ENCODE peak calls at places on chromosomes 13 and 19, in four cellular contexts. P is pancreas, L is prostate gland, A is left ventricle myocardium inferior. K is an unnamed sample.

GRCh38 chr19:46077815-46078167 is 37.0 kb upstream of the IGFL4 start:
- DNase-seq in P (no peak), L (no peak), A (no peak), K (no peak)

GRCh38 chr13:75762066-75762937 is 126.2 kb downstream of the LMO7 start:
- DNase-seq in P (no peak), L (peak; percentile 46), A (no peak), K (peak; percentile 58)

GRCh38 chr13:43874512-43875092 is 4.9 kb downstream of the CCDC122 start:
- DNase-seq in P (no peak), L (no peak), A (no peak), K (peak; percentile 45)

GRCh38 chr13:34867590-34867989 is 74.5 kb upstream of the NBEA start:
- DNase-seq in P (no peak), L (no peak), A (no peak), K (peak; percentile 21)

GRCh38 chr13:77820431-77821149 is 98.0 kb downstream of the EDNRB start:
- DNase-seq in P (no peak), L (no peak), A (no peak), K (peak; percentile 8)

GRCh38 chr13:50589651-50590054 is 253.8 kb downstream of the DLEU7 start:
- DNase-seq in P (no peak), L (no peak), A (no peak), K (peak; percentile 65)

GRCh38 chr13:35160921-35161320 is 218.9 kb downstream of the NBEA start:
- DNase-seq in P (no peak), L (no peak), A (no peak), K (no peak)

GRCh38 chr19:35622750-35623149 is 6.1 kb upstream of the RBM42 start:
- DNase-seq in P (no peak), L (no peak), A (no peak), K (no peak)

GRCh38 chr19:54420383-54421168 is 5.3 kb downstream of the TTYH1 start:
- DNase-seq in P (no peak), L (no peak), A (peak; percentile 55), K (no peak)

GRCh38 chr13:99281811-99282263 is 23.7 kb upstream of the GPR18 start:
- DNase-seq in P (no peak), L (no peak), A (peak; percentile 62), K (no peak)

GRCh38 chr13:41546372-41547252 is 89.3 kb downstream of the RGCC start:
- DNase-seq in P (no peak), L (no peak), A (no peak), K (peak; percentile 71)

GRCh38 chr13:102721800-102722231 is 27.0 kb upstream of the METTL21C start:
- DNase-seq in P (no peak), L (no peak), A (no peak), K (no peak)

GRCh38 chr13:43170497-43170896 is 147.1 kb downstream of the DNAJC15 start:
- DNase-seq in P (no peak), L (no peak), A (no peak), K (no peak)

GRCh38 chr13:33230178-33230881 is 55.2 kb downstream of the STARD13 start:
- DNase-seq in P (no peak), L (no peak), A (no peak), K (peak; percentile 63)

GRCh38 chr19:29122185-29122584 is 90.8 kb downstream of the UQCRFS1 start:
- DNase-seq in P (no peak), L (no peak), A (no peak), K (no peak)

DNA sequence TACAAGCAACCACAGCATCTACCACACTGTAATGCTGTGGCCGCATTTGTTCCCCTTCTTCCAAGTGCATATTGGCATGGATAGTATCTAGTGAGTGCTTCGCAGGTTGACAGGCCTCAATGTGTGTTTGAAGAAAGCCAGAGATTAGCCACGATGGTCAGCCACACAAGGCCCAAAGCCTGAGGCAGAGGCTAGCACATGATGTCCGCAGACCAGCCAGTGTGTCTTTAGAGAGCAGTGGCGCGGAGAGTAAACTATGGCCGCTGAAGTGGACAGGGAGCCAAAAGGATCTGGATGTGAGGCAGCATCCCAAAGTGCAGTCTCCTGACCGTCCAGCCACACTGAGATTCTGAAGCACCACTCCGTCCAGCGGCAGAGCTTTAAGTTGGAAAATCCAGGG is 36.0 kb downstream of the BRD4 start:
- DNase-seq in P (no peak), L (no peak), A (peak; percentile 48), K (no peak)
- H3K4me1 ChIP-seq in P (peaks cover 42% of the 10 kb centered on the region), L (peaks cover 44% of the 10 kb centered on the region), A (peaks cover 100% of the 10 kb centered on the region), K (peaks cover 33% of the 10 kb centered on the region)

DNA sequence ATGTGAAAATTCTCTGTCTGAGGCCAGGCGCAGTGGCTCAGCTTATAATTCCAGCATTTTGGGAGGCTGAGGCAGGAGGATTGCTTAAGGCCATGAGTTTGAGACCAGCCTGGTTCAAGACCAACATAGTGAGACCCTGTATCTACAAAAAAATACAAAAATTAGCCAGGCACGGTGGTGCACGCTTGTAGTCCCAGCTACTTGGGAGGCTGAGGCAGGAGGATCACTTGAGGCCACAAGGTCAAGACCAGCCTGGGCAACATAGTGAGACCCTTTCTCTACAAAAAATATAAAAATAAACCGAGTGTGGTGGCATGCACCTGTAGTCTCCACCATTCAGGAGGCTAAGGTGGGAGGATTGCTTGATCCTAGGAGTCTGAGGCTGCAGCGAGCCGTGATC is 2.2 kb upstream of the FCGBP start:
- DNase-seq in P (no peak), L (no peak), A (no peak), K (no peak)
- H3K4me1 ChIP-seq in P (peaks cover 3% of the 10 kb centered on the region), L (peaks cover 7% of the 10 kb centered on the region), A (no peaks in the 10 kb centered on the region), K (no peaks in the 10 kb centered on the region)

GRCh38 chr13:30870049-30870884 is 35.8 kb upstream of the MEDAG start:
- DNase-seq in P (no peak), L (no peak), A (peak; percentile 64), K (peak; percentile 46)
- H3K4me1 ChIP-seq in P (no peaks in the 10 kb centered on the region), L (no peaks in the 10 kb centered on the region), A (peaks cover 20% of the 10 kb centered on the region), K (peaks cover 9% of the 10 kb centered on the region)

GRCh38 chr19:1757468-1758230 is 4.3 kb downstream of the ONECUT3 start:
- DNase-seq in P (no peak), L (no peak), A (no peak), K (no peak)
- H3K4me1 ChIP-seq in P (no peaks in the 10 kb centered on the region), L (no peaks in the 10 kb centered on the region), A (peaks cover 26% of the 10 kb centered on the region), K (no peaks in the 10 kb centered on the region)

GRCh38 chr19:44792286-44792685 is 14.6 kb downstream of the CBLC start:
- DNase-seq in P (no peak), L (no peak), A (no peak), K (no peak)

GRCh38 chr19:44796701-44797115 is 12.2 kb upstream of the BCAM start:
- DNase-seq in P (peak; percentile 73), L (peak; percentile 89), A (peak; percentile 66), K (peak; percentile 73)

GRCh38 chr19:44794610-44795009 is 14.3 kb upstream of the BCAM start:
- DNase-seq in P (no peak), L (no peak), A (no peak), K (no peak)

GRCh38 chr19:44799627-44800257 is 9.2 kb upstream of the BCAM start:
- DNase-seq in P (no peak), L (no peak), A (no peak), K (no peak)

GRCh38 chr19:44795398-44795987 is 13.4 kb upstream of the BCAM start:
- DNase-seq in P (no peak), L (no peak), A (no peak), K (no peak)
- H3K4me1 ChIP-seq in P (no peaks in the 10 kb centered on the region), L (peaks cover 15% of the 10 kb centered on the region), A (peaks cover 20% of the 10 kb centered on the region), K (peaks cover 19% of the 10 kb centered on the region)

GRCh38 chr19:2543463-2544442 is 67.8 kb downstream of the GADD45B start:
- DNase-seq in P (peak; percentile 92), L (peak; percentile 91), A (peak; percentile 94), K (peak; percentile 94)

GRCh38 chr19:2540251-2540645 is 64.3 kb downstream of the GADD45B start:
- DNase-seq in P (no peak), L (no peak), A (no peak), K (no peak)

GRCh38 chr19:2542341-2543069 is 66.6 kb downstream of the GADD45B start:
- DNase-seq in P (no peak), L (no peak), A (peak; percentile 20), K (no peak)

GRCh38 chr19:2538096-2538757 is 62.3 kb downstream of the GADD45B start:
- DNase-seq in P (no peak), L (no peak), A (no peak), K (no peak)

DNA sequence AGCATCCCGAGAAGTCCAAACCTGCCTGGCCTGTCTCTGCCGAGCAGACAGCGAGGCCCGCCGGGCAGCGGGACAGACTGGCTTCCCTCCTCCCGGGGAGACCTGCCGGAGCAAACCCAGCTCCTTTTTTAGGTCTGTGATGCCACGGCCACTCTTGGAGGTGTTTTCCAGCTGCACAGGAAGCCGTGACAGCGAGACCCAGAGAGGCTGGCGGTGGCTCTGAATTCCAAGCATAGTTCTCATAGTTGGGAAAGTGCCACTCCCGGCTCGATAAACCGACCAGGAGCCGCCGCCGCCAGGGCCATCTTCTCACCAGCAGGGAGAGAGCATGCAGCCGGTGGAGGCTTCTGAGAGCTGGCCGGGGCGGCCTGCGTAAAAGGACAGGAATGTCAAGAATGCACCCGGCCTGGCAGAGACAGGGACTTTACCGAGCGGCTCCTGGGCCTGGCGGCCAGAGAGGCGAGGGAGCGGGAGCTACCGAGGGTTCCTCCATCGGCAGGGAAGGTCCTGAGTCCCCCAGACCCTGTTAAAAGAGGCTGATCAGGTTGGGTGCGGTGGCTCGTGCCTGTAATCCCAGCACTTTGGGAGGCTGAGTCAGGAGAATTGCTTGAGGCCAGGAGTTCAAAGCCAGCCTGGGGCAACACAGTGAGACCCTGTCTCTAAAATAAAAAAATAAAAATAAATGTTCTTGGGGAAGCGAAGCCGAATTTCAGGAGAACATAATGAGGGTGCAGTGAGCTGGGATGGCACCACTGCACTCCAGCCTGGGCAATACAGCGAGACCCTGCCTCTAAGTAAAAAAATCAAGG is 64.9 kb downstream of the GADD45B start:
- DNase-seq in P (peak; percentile 74), L (peak; percentile 94), A (peak; percentile 93), K (peak; percentile 96)
- H3K4me1 ChIP-seq in P (peaks cover 20% of the 10 kb centered on the region), L (peaks cover 44% of the 10 kb centered on the region), A (peaks cover 59% of the 10 kb centered on the region), K (peaks cover 47% of the 10 kb centered on the region)